ENCODE peak calls at places on chromosomes 3 and 15, in nine cellular contexts. L is AG04449; T is RPMI7951; P is HTR-8/SVneo; S is pancreas; M is stimulated activated CD8-positive, alpha-beta memory T cell treated with anti-CD3 and anti-CD28 coated beads, Interleukin-12 subunit alpha, Interleukin-12 subunit beta, amount 100 ng/mL, for 4 hours; V is SK-N-SH; Q is fibroblast of the conjunctiva; A is NT2/D1. J is an unnamed sample.

GRCh38 chr3:107384907-107385306 is 7.7 kb downstream of the CCDC54 start:
- DNase-seq in S (no peak), Q (no peak), A (peak), M (no peak), P (no peak), V (no peak), L (no peak), T (no peak), J (no peak)

GRCh38 chr15:98555173-98555515 is 93.2 kb upstream of the IGF1R start:
- DNase-seq in S (peak), P (no peak), L (no peak), V (no peak), A (no peak), Q (no peak), T (no peak), M (no peak), J (no peak)

GRCh38 chr3:115341208-115341607 is 194.1 kb upstream of the ZBTB20 start:
- DNase-seq in S (no peak), P (peak), Q (no peak), A (no peak), L (peak), V (no peak), M (no peak), T (peak), J (no peak)

GRCh38 chr3:178494376-178494775 is 41.9 kb upstream of the KCNMB2 start:
- DNase-seq in V (no peak), T (peak), S (no peak), P (no peak), M (no peak), A (no peak), L (no peak), Q (no peak), J (no peak)

GRCh38 chr15:63363292-63363691 is 18.4 kb downstream of the CA12 start:
- DNase-seq in Q (no peak), M (no peak), T (no peak), V (no peak), A (no peak), P (no peak), L (no peak), S (no peak), J (no peak)

GRCh38 chr3:150751781-150752263 is 11.1 kb downstream of the SIAH2 start:
- DNase-seq in T (no peak), P (no peak), A (no peak), V (no peak), L (no peak), M (no peak), S (no peak), Q (no peak), J (no peak)

GRCh38 chr3:124882749-124883148 is 4.4 kb downstream of the ITGB5 start:
- DNase-seq in M (no peak), T (peak), S (no peak), P (no peak), L (no peak), V (no peak), A (no peak), Q (no peak), J (no peak)

GRCh38 chr3:39378092-39378491 is 5.1 kb upstream of the SLC25A38 start:
- DNase-seq in Q (no peak), T (peak), P (peak), L (no peak), A (peak), S (peak), V (peak), M (no peak), J (no peak)

GRCh38 chr15:35818846-35819245 is 272.9 kb upstream of the DPH6 start:
- DNase-seq in A (no peak), M (no peak), V (no peak), Q (no peak), L (no peak), T (no peak), S (no peak), P (no peak), J (no peak)